ENCODE peak calls at places on chromosomes 1 and 21, in ten cellular contexts. F is A549, T is Calu3, X is colonic mucosa, A is NCI-H748 treated with DMSO at 0.1 percent for 48 hours, D is prostate gland, L is left cardiac atrium, Z is thoracic aorta, H is NCI-H1694, W is germinal center. B is an unnamed sample.

GRCh38 chr1:211975152-211975941 is 60.0 kb downstream of the INTS7 start:
- DNase-seq in F (no peak), A (no peak), L (no peak), D (no peak), H (no peak), T (no peak), X (no peak), Z (no peak), W (no peak), B (no peak)

GRCh38 chr21:38806153-38806941 is 618 bp downstream of the ETS2 start:
- DNase-seq in W (peak), T (no peak), L (peak), Z (no peak), D (no peak), A (no peak), H (no peak), X (peak), F (no peak), B (no peak)

GRCh38 chr1:145893306-145894055 is 7.8 kb upstream of the ANKRD35 start:
- DNase-seq in T (no peak), L (no peak), H (no peak), Z (no peak), W (no peak), D (no peak), X (no peak), F (no peak), A (no peak), B (no peak)

GRCh38 chr1:52002038-52002917 is 11.8 kb upstream of the RAB3B start:
- DNase-seq in A (peak), F (peak), T (peak), L (no peak), Z (peak), X (peak), D (peak), W (peak), H (peak), B (peak)

GRCh38 chr1:53467391-53467790 is 8.2 kb downstream of the DMRTB1 start:
- DNase-seq in L (no peak), D (no peak), W (no peak), Z (no peak), H (no peak), F (no peak), X (no peak), T (no peak), A (no peak), B (no peak)

GRCh38 chr1:207052736-207053545 is at the start of gene PFKFB2:
- DNase-seq in F (peak), T (peak), W (peak), X (peak), D (peak), H (peak), Z (peak), L (peak), A (peak), B (peak)

GRCh38 chr1:7363481-7363880 is 407.6 kb upstream of the VAMP3 start:
- DNase-seq in F (no peak), H (no peak), Z (no peak), W (no peak), X (no peak), L (peak), T (no peak), A (no peak), D (no peak), B (no peak)

GRCh38 chr1:1061682-1062363 is 12.3 kb downstream of the RNF223 start:
- DNase-seq in D (no peak), W (no peak), F (no peak), H (no peak), A (no peak), T (no peak), L (no peak), Z (no peak), X (no peak), B (no peak)

GRCh38 chr1:26336477-26337205 is 17.3 kb downstream of the CRYBG2 start:
- DNase-seq in T (no peak), A (peak), F (peak), H (no peak), D (peak), X (peak), W (peak), L (peak), Z (no peak), B (peak)